ENCODE peak calls at places on chromosomes 6 and 20, in five cellular contexts. Q is dorsolateral prefrontal cortex, L is mammary epithelial cell, M is tibial artery, E is foreskin fibroblast. J is an unnamed sample.

GRCh38 chr6:23413327-23414203 is 712.5 kb upstream of the NRSN1 start:
- DNase-seq in Q (no peak), L (no peak), M (no peak), E (peak), J (peak)

GRCh38 chr6:3139090-3139903 is 18.0 kb downstream of the TUBB2A start:
- DNase-seq in L (no peak), E (peak), M (peak), Q (no peak), J (peak)

GRCh38 chr6:113848280-113848679 is 8.9 kb upstream of the MARCKS start:
- DNase-seq in E (no peak), L (no peak), Q (no peak), M (no peak), J (no peak)

GRCh38 chr6:105326838-105327745 is 75.8 kb downstream of the PREP start:
- DNase-seq in Q (no peak), M (no peak), L (peak), E (peak), J (peak)

GRCh38 chr6:104885518-104886043 is 25.9 kb upstream of the HACE1 start:
- DNase-seq in L (no peak), Q (no peak), E (no peak), M (no peak), J (no peak)

GRCh38 chr6:93678841-93679454 is 259.6 kb upstream of the EPHA7 start:
- DNase-seq in E (peak), Q (no peak), L (no peak), M (no peak), J (no peak)

GRCh38 chr20:63855363-63856110 is 5.8 kb upstream of the ABHD16B start:
- DNase-seq in M (no peak), E (peak), Q (no peak), L (no peak), J (no peak)

GRCh38 chr6:162343196-162343901 is 384.2 kb downstream of the PRKN start:
- DNase-seq in M (no peak), E (peak), Q (no peak), L (no peak), J (peak)

GRCh38 chr6:37340639-37340943 is 13.2 kb upstream of the RNF8 start:
- DNase-seq in E (peak), L (no peak), Q (no peak), M (no peak), J (peak)

GRCh38 chr6:110878751-110879539 is 4.4 kb downstream of the AMD1 start:
- DNase-seq in M (no peak), E (peak), Q (peak), L (no peak), J (peak)

GRCh38 chr6:56528412-56528841 is 114.3 kb downstream of the DST start:
- DNase-seq in E (peak), L (peak), M (no peak), Q (no peak), J (peak)

GRCh38 chr6:111210074-111210729 is 122.9 kb downstream of the SLC16A10 start:
- DNase-seq in E (peak), L (peak), Q (no peak), M (no peak), J (peak)

GRCh38 chr20:47927944-47928343 is 142.7 kb upstream of the SULF2 start:
- DNase-seq in Q (no peak), L (peak), E (no peak), M (no peak), J (peak)

GRCh38 chr6:157240059-157240959 is 83.0 kb downstream of the TMEM242 start:
- DNase-seq in Q (peak), L (no peak), M (peak), E (peak), J (peak)

GRCh38 chr20:34834459-34834893 is 9.0 kb upstream of the NCOA6 start:
- DNase-seq in Q (no peak), M (no peak), E (peak), L (peak), J (peak)

GRCh38 chr6:167737205-167737830 is 89.4 kb upstream of the AFDN start:
- DNase-seq in L (no peak), E (no peak), M (no peak), Q (no peak), J (no peak)

GRCh38 chr6:3766219-3766618 is 14.7 kb upstream of the PXDC1 start:
- DNase-seq in Q (no peak), E (peak), L (peak), M (no peak), J (no peak)

GRCh38 chr6:123619156-123619555 is 17.6 kb downstream of the TRDN start:
- DNase-seq in L (no peak), E (no peak), M (no peak), Q (no peak), J (no peak)

GRCh38 chr20:34350095-34350494 is 13.0 kb upstream of the ITCH start:
- DNase-seq in E (no peak), L (no peak), Q (no peak), M (no peak), J (no peak)

GRCh38 chr20:36784900-36785299 is 11.3 kb upstream of the DSN1 start:
- DNase-seq in L (no peak), Q (no peak), E (peak), M (peak), J (peak)

GRCh38 chr20:37225146-37225545 is 36.5 kb downstream of the GHRH start:
- DNase-seq in L (no peak), M (no peak), E (no peak), Q (no peak), J (no peak)

GRCh38 chr6:63347599-63347998 is 27.8 kb upstream of the LGSN start:
- DNase-seq in Q (no peak), M (no peak), E (peak), L (peak), J (peak)

GRCh38 chr6:124490123-124490522 is 472.1 kb upstream of the RNF217 start:
- DNase-seq in E (no peak), Q (no peak), L (no peak), M (no peak), J (no peak)

GRCh38 chr20:46774943-46775560 is 65.6 kb downstream of the SLC2A10 start:
- DNase-seq in E (no peak), Q (no peak), M (no peak), L (no peak), J (no peak)

GRCh38 chr6:31900917-31901414 is 920 bp downstream of the ZBTB12 start:
- DNase-seq in M (no peak), E (peak), L (no peak), Q (no peak), J (no peak)

GRCh38 chr20:64258071-64258823 is 2.7 kb downstream of the PCMTD2 start:
- DNase-seq in M (no peak), Q (no peak), L (no peak), E (no peak), J (no peak)

GRCh38 chr6:117018771-117019170 is 141.7 kb downstream of the RFX6 start:
- DNase-seq in M (no peak), E (peak), Q (no peak), L (no peak), J (peak)

GRCh38 chr20:35285806-35286076 is 1.2 kb upstream of the EIF6 start:
- DNase-seq in E (no peak), Q (no peak), L (no peak), M (no peak), J (peak)

GRCh38 chr6:134689177-134689576 is 260.7 kb downstream of the ALDH8A1 start:
- DNase-seq in Q (peak), L (peak), E (peak), M (no peak), J (no peak)

GRCh38 chr20:17624070-17624469 is 54.2 kb downstream of the DSTN start:
- DNase-seq in L (no peak), Q (no peak), M (peak), E (no peak), J (no peak)

GRCh38 chr6:44245391-44245911 is 1.4 kb upstream of the HSP90AB1 start:
- DNase-seq in L (no peak), Q (no peak), M (no peak), E (no peak), J (no peak)

GRCh38 chr6:12955996-12956395 is 239.4 kb downstream of the PHACTR1 start:
- DNase-seq in L (no peak), Q (no peak), E (no peak), M (no peak), J (no peak)

GRCh38 chr6:16543491-16543890 is 217.8 kb downstream of the ATXN1 start:
- DNase-seq in L (no peak), E (no peak), Q (no peak), M (no peak), J (no peak)

GRCh38 chr6:15561447-15562199 is 101.2 kb downstream of the DTNBP1 start:
- DNase-seq in L (no peak), E (no peak), M (no peak), Q (no peak), J (peak)

GRCh38 chr6:6332873-6333272 is 12.4 kb upstream of the F13A1 start:
- DNase-seq in L (no peak), M (no peak), E (no peak), Q (no peak), J (no peak)

GRCh38 chr20:8368680-8369079 is 236.6 kb downstream of the PLCB1 start:
- DNase-seq in M (no peak), L (no peak), E (no peak), Q (no peak), J (no peak)
- TF ChIP-seq CTCF in M (no peak), L (no peak), E (no peak), Q (no peak), J (no peak)

DNA sequence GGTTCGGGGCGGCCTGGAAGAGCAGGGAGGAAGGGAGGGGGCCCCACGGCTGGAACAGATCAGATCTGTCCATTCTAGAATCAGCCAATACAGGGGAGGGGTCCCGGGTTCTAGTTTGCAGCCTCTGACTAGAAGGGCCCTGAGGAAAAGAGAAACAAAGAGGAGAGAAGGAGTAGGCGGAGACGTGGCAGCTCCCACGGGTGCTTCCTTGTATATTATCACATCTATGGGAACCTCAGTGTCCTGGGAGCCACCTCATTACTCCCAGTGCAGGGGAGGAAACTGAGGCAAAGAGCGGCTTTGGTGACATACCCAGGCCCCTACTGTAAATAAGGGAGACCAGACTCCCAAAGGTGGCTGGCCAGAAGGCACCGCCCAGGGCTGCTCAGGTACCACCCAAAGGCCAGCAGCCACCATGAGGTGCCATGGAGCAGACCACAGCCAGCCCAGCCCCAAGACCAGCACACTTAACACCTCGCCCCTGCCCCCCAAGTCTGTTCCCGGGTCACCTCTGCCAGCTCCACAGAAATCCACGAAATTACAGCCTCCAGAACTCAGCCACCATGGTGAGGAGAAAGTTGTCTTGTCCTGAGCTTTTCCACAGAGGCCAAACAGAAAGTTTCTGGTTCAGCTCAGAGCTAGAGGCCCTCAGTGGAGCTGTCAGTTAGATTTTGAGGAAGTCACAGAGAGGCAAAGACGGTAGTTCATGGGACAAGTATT is 2.1 kb downstream of the ZC3H12D start:
- DNase-seq in L (no peak), E (no peak), M (no peak), Q (no peak), J (no peak)
- H3K4me3 ChIP-seq in L (no peak), E (no peak), M (peak), Q (no peak), J (no peak)

DNA sequence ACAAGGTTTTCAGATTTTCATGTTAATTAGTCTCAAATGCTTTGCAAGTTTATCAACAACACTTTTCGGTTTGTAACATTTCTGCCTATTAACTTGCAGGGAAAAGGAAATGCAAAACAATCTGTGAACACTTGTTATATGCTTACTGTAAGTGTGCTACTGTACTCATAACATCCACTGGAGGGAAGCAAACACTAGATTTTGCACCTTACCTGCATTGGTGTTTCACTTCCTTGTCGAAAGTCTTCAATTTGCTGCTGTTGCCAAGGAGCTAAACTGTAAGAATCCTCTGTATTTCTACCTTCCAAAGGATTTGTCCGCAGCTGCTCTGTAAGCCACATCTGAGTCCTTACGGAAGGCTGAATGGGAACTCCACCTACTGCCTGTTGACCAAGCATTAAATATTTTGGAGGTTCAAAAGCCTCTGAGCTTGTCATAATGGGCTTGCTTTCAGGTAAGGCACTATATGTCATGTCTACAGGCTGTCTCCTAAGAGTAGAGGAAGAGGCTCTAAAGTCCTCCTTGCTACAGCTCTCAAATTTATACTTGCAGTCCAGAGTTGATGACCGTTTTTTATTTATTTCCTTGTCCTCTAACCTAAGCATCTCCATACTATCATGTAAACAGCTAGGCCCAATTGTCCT is 17.3 kb downstream of the PLN start:
- DNase-seq in L (peak), M (no peak), E (peak), Q (no peak), J (no peak)
- TF ChIP-seq CTCF in L (peak), M (no peak), E (peak), Q (no peak), J (peak)

GRCh38 chr6:34615574-34616229 is 59.6 kb upstream of the SPDEF start:
- DNase-seq in L (no peak), Q (no peak), E (no peak), M (no peak), J (no peak)
- H3K4me3 ChIP-seq in L (no peak), Q (no peak), E (no peak), M (no peak), J (no peak)

GRCh38 chr20:14406495-14406894 is 69.1 kb upstream of the FLRT3 start:
- DNase-seq in L (peak), M (no peak), E (peak), Q (no peak), J (peak)

GRCh38 chr20:14401479-14402138 is 64.2 kb upstream of the FLRT3 start:
- DNase-seq in M (no peak), Q (no peak), E (peak), L (no peak), J (no peak)

GRCh38 chr20:14407336-14407735 is 69.9 kb upstream of the FLRT3 start:
- DNase-seq in E (no peak), M (no peak), Q (no peak), L (no peak), J (no peak)

GRCh38 chr20:14404515-14404914 is 67.1 kb upstream of the FLRT3 start:
- DNase-seq in E (no peak), M (no peak), L (no peak), Q (no peak), J (no peak)
- TF ChIP-seq CTCF in E (no peak), M (no peak), L (no peak), Q (no peak), J (no peak)

GRCh38 chr6:21451546-21452013 is 142.0 kb upstream of the SOX4 start:
- DNase-seq in L (no peak), E (no peak), M (no peak), Q (no peak), J (no peak)

GRCh38 chr6:21454262-21454661 is 139.3 kb upstream of the SOX4 start:
- DNase-seq in L (no peak), M (no peak), Q (no peak), E (no peak), J (no peak)

GRCh38 chr6:21457647-21458046 is 135.9 kb upstream of the SOX4 start:
- DNase-seq in L (no peak), E (no peak), Q (no peak), M (no peak), J (no peak)

GRCh38 chr6:21450628-21451027 is 142.9 kb upstream of the SOX4 start:
- DNase-seq in E (no peak), L (no peak), Q (no peak), M (no peak), J (no peak)

DNA sequence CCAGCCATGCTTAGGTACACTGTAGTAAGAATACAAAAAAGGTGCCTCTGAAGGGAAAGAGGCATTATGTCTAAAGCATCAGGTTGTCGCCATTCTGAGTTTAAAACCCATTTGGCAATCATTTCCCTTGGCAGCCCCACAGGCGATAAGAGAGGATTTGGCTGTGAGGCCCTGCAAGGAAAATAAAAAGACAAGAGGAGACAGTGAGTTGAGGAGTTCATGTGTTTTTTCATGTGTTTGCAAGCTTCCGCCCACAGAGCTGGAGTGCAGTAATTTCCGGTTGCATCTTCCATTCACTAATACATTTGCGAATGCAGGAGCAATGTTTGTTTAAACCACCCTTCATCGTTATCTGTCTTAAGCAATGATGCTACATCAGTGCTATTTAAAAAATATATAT is 138.5 kb upstream of the SOX4 start:
- DNase-seq in L (no peak), Q (no peak), E (no peak), M (no peak), J (peak)
- H3K4me3 ChIP-seq in L (no peak), Q (no peak), E (no peak), M (no peak), J (no peak)

GRCh38 chr6:30169658-30170614 is 6.6 kb downstream of the TRIM15 start:
- DNase-seq in E (peak), Q (no peak), M (no peak), L (peak), J (peak)

GRCh38 chr6:30175765-30176164 is 12.4 kb downstream of the TRIM15 start:
- DNase-seq in L (no peak), M (no peak), E (no peak), Q (no peak), J (no peak)

GRCh38 chr6:30167101-30167500 is 3.8 kb downstream of the TRIM15 start:
- DNase-seq in E (no peak), Q (no peak), M (no peak), L (no peak), J (no peak)

DNA sequence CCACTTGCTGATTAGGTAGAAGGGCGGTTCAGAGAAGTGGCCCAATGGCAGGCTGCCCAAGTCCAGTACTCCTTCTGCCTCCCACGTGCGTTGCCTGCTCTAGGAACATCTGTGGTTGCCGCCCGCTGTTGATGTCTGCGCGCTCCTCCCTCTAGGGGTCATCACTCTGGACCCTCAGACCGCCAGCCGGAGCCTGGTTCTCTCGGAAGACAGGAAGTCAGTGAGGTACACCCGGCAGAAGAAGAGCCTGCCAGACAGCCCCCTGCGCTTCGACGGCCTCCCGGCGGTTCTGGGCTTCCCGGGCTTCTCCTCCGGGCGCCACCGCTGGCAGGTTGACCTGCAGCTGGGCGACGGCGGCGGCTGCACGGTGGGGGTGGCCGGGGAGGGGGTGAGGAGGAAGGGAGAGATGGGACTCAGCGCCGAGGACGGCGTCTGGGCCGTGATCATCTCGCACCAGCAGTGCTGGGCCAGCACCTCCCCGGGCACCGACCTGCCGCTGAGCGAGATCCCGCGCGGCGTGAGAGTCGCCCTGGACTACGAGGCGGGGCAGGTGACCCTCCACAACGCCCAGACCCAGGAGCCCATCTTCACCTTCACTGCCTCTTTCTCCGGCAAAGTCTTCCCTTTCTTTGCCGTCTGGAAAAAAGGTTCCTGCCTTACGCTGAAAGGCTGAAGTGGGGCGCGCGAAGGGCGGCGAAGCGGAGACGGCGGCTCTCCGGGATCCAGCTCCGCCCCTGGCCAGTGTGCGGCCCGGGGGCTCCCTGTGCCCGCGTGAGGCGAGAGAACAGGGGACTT is 8.5 kb downstream of the TRIM15 start:
- DNase-seq in Q (no peak), E (peak), M (no peak), L (no peak), J (peak)
- TF ChIP-seq CTCF in Q (no peak), E (no peak), M (no peak), L (no peak), J (no peak)

GRCh38 chr6:128112494-128112893 is 211.6 kb upstream of the THEMIS start:
- DNase-seq in Q (no peak), E (no peak), M (no peak), L (no peak), J (peak)
- H3K4me3 ChIP-seq in Q (peak), E (peak), M (peak), L (no peak), J (no peak)

GRCh38 chr6:35139924-35140524 is 1.1 kb downstream of the TCP11 start:
- DNase-seq in E (peak), M (no peak), L (peak), Q (peak), J (peak)
- TF ChIP-seq CTCF in E (peak), M (peak), L (peak), Q (peak), J (peak)

J was measured in fibroblast of mammary gland.